ENCODE peak calls at places on chromosomes 6 and 20, in six cellular contexts. H is GM04504, O is HCT116, Q is iris pigment epithelial cell, A is mesenteric fat pad, V is GDM1. R is an unnamed sample.

GRCh38 chr20:37278966-37279590 is 10.4 kb upstream of the MANBAL start:
- DNase-seq in Q (no peak), V (no peak), A (no peak), O (no peak), H (no peak), R (no peak)

GRCh38 chr6:84581494-84582259 is 182.7 kb downstream of the TBX18 start:
- DNase-seq in O (no peak), Q (peak), V (no peak), A (no peak), H (peak), R (no peak)

GRCh38 chr6:157724138-157724537 is 98.9 kb upstream of the SNX9 start:
- DNase-seq in A (no peak), O (no peak), V (no peak), H (no peak), Q (peak), R (no peak)

GRCh38 chr6:20906938-20907337 is 372.7 kb downstream of the CDKAL1 start:
- DNase-seq in O (no peak), A (no peak), Q (peak), V (no peak), H (peak), R (no peak)

GRCh38 chr6:82217014-82217621 is 30.4 kb downstream of the IBTK start:
- DNase-seq in O (no peak), Q (no peak), H (no peak), V (no peak), A (no peak), R (no peak)

GRCh38 chr20:40493071-40493470 is 196.0 kb downstream of the MAFB start:
- DNase-seq in H (peak), A (no peak), O (no peak), V (no peak), Q (peak), R (no peak)

GRCh38 chr6:161152904-161153662 is 120.8 kb downstream of the AGPAT4 start:
- DNase-seq in O (no peak), H (no peak), Q (no peak), A (no peak), V (no peak), R (no peak)

GRCh38 chr6:135870722-135871121 is 19.2 kb downstream of the PDE7B start:
- DNase-seq in Q (peak), H (peak), A (no peak), V (no peak), O (no peak), R (no peak)

GRCh38 chr6:2841264-2842138 is at the start of gene SERPINB1:
- DNase-seq in Q (peak), A (peak), V (peak), O (peak), H (peak), R (peak)

GRCh38 chr20:44616604-44616964 is 34.2 kb downstream of the PKIG start:
- DNase-seq in A (no peak), O (no peak), V (no peak), Q (no peak), H (no peak), R (no peak)

GRCh38 chr20:62363920-62364851 is 2.9 kb downstream of the LAMA5 start:
- DNase-seq in A (no peak), O (no peak), H (no peak), Q (no peak), V (no peak), R (no peak)

GRCh38 chr6:27966044-27966443 is 9.0 kb downstream of the OR2B6 start:
- DNase-seq in V (no peak), A (no peak), H (no peak), Q (no peak), O (no peak), R (no peak)